ENCODE peak calls at places on chromosomes 2 and 18, in five cellular contexts. X is K562, S is GM12891, Y is GM12878, W is HepG2. G is an unnamed sample.

GRCh38 chr18:22412502-22412901 is 5.2 kb downstream of the CTAGE1 start:
- DNase-seq in X (no peak), S (no peak), Y (no peak), W (no peak), G (no peak)

GRCh38 chr18:47287911-47288635 is 36.6 kb upstream of the SKOR2 start:
- DNase-seq in X (no peak), S (no peak), Y (no peak), W (no peak), G (no peak)

GRCh38 chr2:197920088-197920487 is 115.7 kb downstream of the PLCL1 start:
- DNase-seq in X (no peak), S (no peak), Y (no peak), W (no peak), G (no peak)

GRCh38 chr18:79100944-79101343 is 31.8 kb downstream of the ATP9B start:
- DNase-seq in X (no peak), S (no peak), Y (no peak), W (no peak), G (no peak)

GRCh38 chr2:230762317-230762896 is 49.8 kb downstream of the CAB39 start:
- DNase-seq in X (peak; percentile 55), S (no peak), Y (no peak), W (peak; percentile 65), G (no peak)

GRCh38 chr2:129741623-129742022 is 237.8 kb upstream of the RAB6C start:
- DNase-seq in X (no peak), S (no peak), Y (no peak), W (no peak), G (no peak)

GRCh38 chr2:133776936-133777587 is 208.8 kb upstream of the NCKAP5 start:
- DNase-seq in X (no peak), S (no peak), Y (no peak), W (no peak), G (no peak)

GRCh38 chr18:13548106-13548819 is 178.1 kb downstream of the FAM210A start:
- DNase-seq in X (no peak), S (no peak), Y (no peak), W (no peak), G (no peak)

GRCh38 chr2:52852006-52852405 is 915.6 kb upstream of the CHAC2 start:
- DNase-seq in X (no peak), S (no peak), Y (no peak), W (no peak), G (no peak)

GRCh38 chr2:99974966-99975365 is 167.4 kb downstream of the AFF3 start:
- DNase-seq in X (no peak), S (no peak), Y (no peak), W (no peak), G (no peak)

GRCh38 chr2:97808816-97809215 is 95.4 kb downstream of the ZAP70 start:
- DNase-seq in X (no peak), S (no peak), Y (no peak), W (no peak), G (no peak)

GRCh38 chr18:21739604-21740473 is 753 bp upstream of the MIB1 start:
- DNase-seq in X (peak; percentile 90), S (no peak), Y (no peak), W (no peak), G (no peak)

GRCh38 chr2:177325554-177325953 is 61.0 kb upstream of the NFE2L2 start:
- DNase-seq in X (no peak), S (no peak), Y (no peak), W (peak; percentile 40), G (no peak)

GRCh38 chr2:223971731-223972130 is 14.5 kb downstream of the MRPL44 start:
- DNase-seq in X (no peak), S (no peak), Y (no peak), W (no peak), G (no peak)

GRCh38 chr2:170224692-170225091 is 46.7 kb downstream of the MYO3B start:
- DNase-seq in X (no peak), S (no peak), Y (no peak), W (no peak), G (no peak)

GRCh38 chr2:27870724-27871123 is 19.5 kb downstream of the RBKS start:
- DNase-seq in X (no peak), S (no peak), Y (no peak), W (no peak), G (no peak)

GRCh38 chr2:168663993-168664392 is 138.4 kb upstream of the NOSTRIN start:
- DNase-seq in X (peak; percentile 74), S (no peak), Y (no peak), W (no peak), G (no peak)

GRCh38 chr2:64876137-64876647 is 113.0 kb upstream of the SLC1A4 start:
- DNase-seq in X (peak; percentile 63), S (no peak), Y (no peak), W (no peak), G (no peak)

GRCh38 chr2:28643911-28644334 is 107.7 kb upstream of the PPP1CB start:
- DNase-seq in X (no peak), S (no peak), Y (no peak), W (no peak), G (no peak)

GRCh38 chr2:206079699-206080465 is 6.1 kb downstream of the INO80D start:
- DNase-seq in X (no peak), S (no peak), Y (no peak), W (peak; percentile 48), G (no peak)

GRCh38 chr2:24919100-24919976 is 699 bp downstream of the ADCY3 start:
- DNase-seq in X (peak; percentile 54), S (peak; percentile 67), Y (no peak), W (no peak), G (peak; percentile 65)

GRCh38 chr2:82507657-82508056 is 1951.4 kb downstream of the SUCLG1 start:
- DNase-seq in X (no peak), S (no peak), Y (no peak), W (no peak), G (no peak)

GRCh38 chr18:8882632-8883408 is 177.5 kb downstream of the MTCL1 start:
- DNase-seq in X (peak; percentile 82), S (no peak), Y (no peak), W (peak; percentile 21), G (no peak)

GRCh38 chr2:224640694-224641093 is 55.5 kb upstream of the CUL3 start:
- DNase-seq in X (no peak), S (no peak), Y (no peak), W (no peak), G (no peak)

GRCh38 chr2:62234755-62235655 is 39.1 kb downstream of the B3GNT2 start:
- DNase-seq in X (no peak), S (no peak), Y (no peak), W (no peak), G (no peak)

GRCh38 chr2:134253804-134254203 is at the start of gene MGAT5:
- DNase-seq in X (no peak), S (no peak), Y (no peak), W (no peak), G (no peak)

GRCh38 chr18:7174359-7175107 is 56.4 kb upstream of the LRRC30 start:
- DNase-seq in X (no peak), S (no peak), Y (no peak), W (peak; percentile 10), G (no peak)

DNA sequence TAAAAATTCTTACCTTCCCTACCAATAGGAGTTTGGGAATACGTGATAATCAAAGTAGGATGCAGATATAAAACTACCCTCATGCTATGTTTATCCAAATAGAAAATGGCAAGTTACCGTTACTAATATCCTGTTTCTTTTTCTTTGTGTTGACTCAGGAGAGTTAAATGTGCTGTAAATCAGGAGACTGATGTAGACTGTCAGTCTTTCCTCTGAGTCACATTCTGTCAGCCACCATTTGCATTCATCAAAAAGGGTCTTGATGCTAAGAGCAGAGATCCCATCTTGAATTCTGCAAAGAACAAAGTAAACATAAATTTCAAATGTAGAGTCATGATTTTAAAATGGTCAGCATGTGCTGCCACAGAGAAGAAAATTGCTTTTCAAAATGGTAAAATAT is 712.8 kb downstream of the SOCS6 start:
- DNase-seq in X (no peak), S (no peak), Y (no peak), W (no peak), G (no peak)
- TF ChIP-seq POLR2AphosphoS5 in X (no peak), S (no peak), Y (no peak), W (no peak), G (no peak)

GRCh38 chr2:71070294-71071025 is 2.0 kb downstream of the NAGK start:
- DNase-seq in X (peak; percentile 24), S (no peak), Y (no peak), W (peak; percentile 66), G (no peak)
- TF ChIP-seq TAF1 in X (no peak), S (no peak), Y (peak; percentile 77), W (no peak), G (no peak)

GRCh38 chr2:31333527-31334183 is 80.9 kb downstream of the XDH start:
- DNase-seq in X (peak; percentile 69), S (peak; percentile 42), Y (peak; percentile 24), W (peak; percentile 66), G (peak; percentile 32)
- TF ChIP-seq POLR2A in X (no peak), S (no peak), Y (no peak), W (no peak), G (no peak)

GRCh38 chr18:49399003-49399402 is 61.4 kb downstream of the DYM start:
- DNase-seq in X (no peak), S (no peak), Y (no peak), W (no peak), G (no peak)
- TF ChIP-seq POLR2AphosphoS5 in X (no peak), S (no peak), Y (no peak), W (no peak), G (peak; percentile 44)

DNA sequence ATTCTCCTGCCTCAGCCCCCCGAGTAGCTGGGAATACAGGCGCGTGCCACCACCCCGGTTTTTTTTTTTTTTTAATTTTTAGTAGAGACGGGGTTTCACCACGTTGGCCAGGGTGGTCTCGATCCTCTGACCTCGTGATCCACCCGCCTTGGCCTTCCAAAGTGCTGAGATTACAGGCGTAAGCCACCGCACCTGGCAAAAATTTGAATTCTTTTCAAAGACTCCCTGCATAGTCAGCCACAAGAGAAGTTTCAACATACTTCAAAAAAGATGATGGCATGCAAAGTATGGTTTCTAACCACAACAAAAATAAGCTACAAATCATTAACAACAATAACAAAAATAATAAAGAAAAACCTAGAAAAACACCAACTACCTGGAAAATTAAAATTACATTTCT is 22.0 kb downstream of the HYCC2 start:
- DNase-seq in X (no peak), S (no peak), Y (no peak), W (no peak), G (no peak)
- TF ChIP-seq TAF1 in X (no peak), S (no peak), Y (no peak), W (no peak), G (no peak)

GRCh38 chr2:88842656-88843055 is 151.2 kb downstream of the RPIA start:
- DNase-seq in X (no peak), S (no peak), Y (no peak), W (no peak), G (no peak)

GRCh38 chr2:88841224-88841929 is 149.9 kb downstream of the RPIA start:
- DNase-seq in X (no peak), S (no peak), Y (no peak), W (no peak), G (no peak)

GRCh38 chr2:88844960-88845359 is 153.5 kb downstream of the RPIA start:
- DNase-seq in X (no peak), S (no peak), Y (no peak), W (no peak), G (no peak)

GRCh38 chr2:88843061-88843460 is 151.6 kb downstream of the RPIA start:
- DNase-seq in X (no peak), S (no peak), Y (no peak), W (no peak), G (no peak)

GRCh38 chr2:88843651-88844050 is 152.2 kb downstream of the RPIA start:
- DNase-seq in X (no peak), S (no peak), Y (no peak), W (no peak), G (no peak)
- TF ChIP-seq POLR2A in X (no peak), S (no peak), Y (no peak), W (no peak), G (no peak)

G was measured in GM12892.